ENCODE peak calls at places on chromosomes 4 and X, in ten cellular contexts. J is lung, T is cardiac fibroblast, V is mammary epithelial cell, Z is astrocyte of the spinal cord, P is GM20000, H is foreskin fibroblast, M is WTC11, Q is RWPE1, I is nephron progenitor cell. E is an unnamed sample.

GRCh38 chrX:38538134-38538533 is 23.2 kb upstream of the TSPAN7 start:
- DNase-seq in V (no peak), M (no peak), Q (no peak), Z (no peak), H (no peak), J (no peak), P (no peak), T (no peak), I (no peak), E (no peak)

GRCh38 chr4:3791910-3792542 is 25.8 kb downstream of the ADRA2C start:
- DNase-seq in P (no peak), T (peak; percentile 14), M (peak; percentile 92), Q (peak; percentile 55), I (peak; percentile 98), Z (no peak), V (peak; percentile 29), J (peak; percentile 43), H (no peak), E (no peak)

GRCh38 chr4:59122626-59123025 is 2012.4 kb upstream of the IGFBP7 start:
- DNase-seq in Z (no peak), I (no peak), V (no peak), Q (no peak), J (no peak), M (no peak), T (no peak), P (no peak), H (no peak), E (no peak)

GRCh38 chrX:103773445-103773844 is 3.2 kb upstream of the PLP1 start:
- DNase-seq in H (no peak), V (no peak), P (no peak), I (no peak), J (no peak), T (no peak), Z (no peak), Q (no peak), M (no peak), E (no peak)

GRCh38 chrX:110412971-110413726 is 54.5 kb downstream of the RTL9 start:
- DNase-seq in T (peak; percentile 73), Z (peak; percentile 69), P (peak; percentile 61), M (peak; percentile 73), J (peak; percentile 69), Q (peak; percentile 70), I (peak; percentile 89), V (peak; percentile 48), H (no peak), E (peak; percentile 37)

GRCh38 chr4:107778784-107779530 is 45.8 kb upstream of the SGMS2 start:
- DNase-seq in J (no peak), P (no peak), T (no peak), Q (no peak), V (no peak), I (no peak), Z (no peak), H (no peak), M (no peak), E (no peak)

GRCh38 chrX:118726887-118727685 is at the start of gene IL13RA1:
- DNase-seq in P (peak; percentile 63), T (peak; percentile 90), M (peak; percentile 80), Q (peak; percentile 78), V (peak; percentile 84), Z (peak; percentile 90), J (peak; percentile 76), H (peak; percentile 79), I (peak; percentile 83), E (peak; percentile 32)

GRCh38 chr4:124090007-124090406 is 622.5 kb downstream of the ANKRD50 start:
- DNase-seq in Z (no peak), T (no peak), I (no peak), P (no peak), H (no peak), J (no peak), V (no peak), M (no peak), Q (no peak), E (no peak)

GRCh38 chrX:17687648-17688047 is 49.6 kb upstream of the SCML1 start:
- DNase-seq in T (no peak), H (no peak), J (no peak), Q (no peak), I (no peak), M (no peak), Z (no peak), P (no peak), V (no peak), E (no peak)

GRCh38 chrX:17682259-17682658 is 55.0 kb upstream of the SCML1 start:
- DNase-seq in H (no peak), M (no peak), T (no peak), P (no peak), J (no peak), I (no peak), Z (no peak), Q (no peak), V (no peak), E (no peak)

GRCh38 chrX:17689971-17690409 is 47.3 kb upstream of the SCML1 start:
- DNase-seq in I (peak; percentile 54), Q (peak; percentile 15), J (peak; percentile 46), V (peak; percentile 49), T (peak; percentile 71), M (peak; percentile 15), P (peak; percentile 29), Z (peak; percentile 77), H (peak; percentile 48), E (no peak)

GRCh38 chrX:17680732-17681413 is 56.4 kb upstream of the SCML1 start:
- DNase-seq in T (no peak), H (peak; percentile 14), P (no peak), Q (no peak), M (no peak), I (no peak), Z (no peak), J (no peak), V (no peak), E (no peak)

DNA sequence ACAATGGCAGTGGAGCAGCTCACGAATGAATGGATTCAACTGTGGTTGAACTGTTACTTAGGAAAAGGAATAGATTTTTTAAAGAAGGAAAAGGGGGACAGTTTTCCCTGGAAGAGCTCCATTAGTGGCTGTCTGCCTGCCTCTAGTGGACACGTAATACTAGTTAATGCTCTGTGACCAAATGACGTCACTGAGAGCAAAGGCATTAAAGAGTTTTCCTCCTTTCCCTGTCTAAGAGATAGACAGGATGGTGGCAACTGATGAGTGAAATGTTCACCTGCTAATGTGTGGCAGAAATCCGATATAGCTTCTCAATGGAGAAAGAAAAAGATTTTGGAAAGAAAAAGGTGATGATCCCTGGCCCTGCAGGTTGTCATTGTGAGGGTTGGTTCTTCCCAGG is 52.3 kb upstream of the SCML1 start:
- DNase-seq in J (no peak), P (no peak), I (no peak), V (no peak), M (no peak), T (no peak), Z (no peak), H (no peak), Q (no peak), E (no peak)
- TF ChIP-seq CTCF in J (no peak), P (no peak), I (no peak), V (no peak), M (no peak), T (no peak), Z (no peak), H (no peak), Q (no peak), E (no peak)

DNA sequence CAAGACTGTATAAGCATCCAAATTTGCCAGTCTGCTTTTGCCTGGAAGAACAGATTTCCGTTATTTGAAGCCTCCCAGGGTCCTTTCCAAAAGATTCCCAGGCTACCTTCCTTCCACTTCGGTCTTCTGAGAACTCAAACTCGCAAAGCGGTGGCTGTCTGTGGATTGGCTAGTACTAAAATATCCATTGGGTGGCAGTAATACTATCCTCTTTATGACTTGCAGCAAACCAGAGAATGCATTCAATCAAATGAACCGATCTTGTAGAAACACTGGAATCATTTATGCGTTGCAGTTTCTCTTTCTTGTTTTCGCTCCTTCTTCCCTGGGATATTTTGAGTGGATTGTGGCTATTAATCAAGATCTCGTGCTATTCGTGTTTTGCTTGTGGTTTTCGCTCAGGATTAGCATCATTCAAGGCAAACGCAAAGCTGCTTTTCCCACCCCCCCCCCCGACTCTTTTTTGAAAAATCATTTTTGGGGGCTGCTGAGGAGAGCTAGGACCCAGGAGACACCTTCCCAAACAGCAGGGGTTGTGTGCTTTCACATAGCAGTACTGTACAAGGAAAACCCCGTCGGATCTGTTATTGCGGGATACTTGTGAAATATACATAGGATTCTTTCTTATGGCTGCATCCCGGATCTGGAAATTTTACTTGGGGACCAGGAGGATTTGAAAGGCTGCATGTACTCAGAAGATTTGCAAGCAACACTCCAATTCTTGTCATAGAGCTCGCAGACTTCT is at the start of gene IL1RAPL1:
- DNase-seq in T (peak; percentile 81), P (peak; percentile 1), Z (peak; percentile 75), Q (peak; percentile 18), I (peak; percentile 20), J (no peak), H (no peak), V (peak; percentile 8), M (no peak), E (no peak)
- TF ChIP-seq CTCF in T (peak; percentile 16), P (no peak), Z (peak; percentile 19), Q (peak; percentile 24), I (no peak), J (no peak), H (no peak), V (no peak), M (no peak), E (no peak)

GRCh38 chr4:117700111-117700892 is 334.0 kb upstream of the NDST3 start:
- DNase-seq in Z (no peak), I (no peak), M (no peak), Q (no peak), T (no peak), P (peak; percentile 4), V (peak; percentile 10), J (no peak), H (no peak), E (no peak)
- TF ChIP-seq CTCF in Z (no peak), I (peak; percentile 30), M (no peak), Q (no peak), T (no peak), P (peak; percentile 24), V (peak; percentile 52), J (no peak), H (no peak), E (no peak)

GRCh38 chr4:147786531-147786930 is 54.6 kb downstream of the ARHGAP10 start:
- DNase-seq in H (no peak), Z (no peak), Q (no peak), V (no peak), P (no peak), J (no peak), M (no peak), T (no peak), I (no peak), E (no peak)

GRCh38 chr4:147789596-147789995 is 57.7 kb downstream of the ARHGAP10 start:
- DNase-seq in P (no peak), J (no peak), V (no peak), T (no peak), Q (no peak), I (no peak), Z (no peak), H (peak; percentile 42), M (no peak), E (no peak)

GRCh38 chr4:147788791-147789190 is 56.9 kb downstream of the ARHGAP10 start:
- DNase-seq in M (no peak), Z (no peak), H (no peak), P (no peak), Q (no peak), I (no peak), J (no peak), T (no peak), V (no peak), E (no peak)

GRCh38 chr4:147787204-147787603 is 55.3 kb downstream of the ARHGAP10 start:
- DNase-seq in I (no peak), P (no peak), H (peak; percentile 52), Q (no peak), J (no peak), V (no peak), M (no peak), T (peak; percentile 54), Z (peak; percentile 55), E (no peak)

DNA sequence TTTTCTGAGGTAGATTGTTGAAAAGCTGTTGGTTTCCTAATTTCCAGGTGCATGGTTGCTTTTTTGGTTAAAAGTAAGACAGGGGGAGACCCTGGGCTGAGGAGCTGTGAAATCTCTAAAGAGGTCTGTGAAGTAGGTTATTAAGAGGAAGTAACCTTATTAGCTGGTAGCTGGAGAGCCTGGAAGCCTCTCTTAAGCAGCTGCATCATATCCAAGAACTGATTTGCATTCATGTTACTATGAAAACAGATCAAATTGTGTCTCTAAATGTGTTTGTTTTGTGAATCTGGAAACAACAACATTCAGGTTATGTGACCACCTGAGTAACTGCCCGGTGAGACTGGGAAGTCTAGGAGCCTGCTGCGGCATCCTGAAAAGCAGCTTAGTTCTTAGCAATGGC is 54.1 kb downstream of the ARHGAP10 start:
- DNase-seq in V (no peak), T (peak; percentile 38), P (no peak), H (no peak), J (no peak), I (no peak), Z (no peak), M (no peak), Q (no peak), E (no peak)
- TF ChIP-seq CTCF in V (no peak), T (no peak), P (no peak), H (no peak), J (no peak), I (no peak), Z (no peak), M (no peak), Q (no peak), E (no peak)